ENCODE peak calls at places on chromosomes 6 and 20, in seven cellular contexts. Z is astrocyte of the spinal cord, U is coronary artery, O is OCI-LY7, W is astrocyte of the cerebellum, M is vagina, S is uterus. R is an unnamed sample.

GRCh38 chr6:128417698-128418097 is 102.7 kb downstream of the PTPRK start:
- DNase-seq in M (no peak), O (no peak), W (no peak), Z (no peak), U (no peak), S (no peak), R (peak)

GRCh38 chr6:133641111-133641510 is 247.8 kb upstream of the TCF21 start:
- DNase-seq in S (no peak), U (no peak), M (no peak), O (no peak), Z (no peak), W (no peak), R (no peak)

GRCh38 chr6:5094327-5094726 is 9.2 kb downstream of the PPP1R3G start:
- DNase-seq in O (no peak), U (no peak), W (peak), M (no peak), Z (peak), S (no peak), R (peak)

GRCh38 chr20:46512943-46513844 is at the start of gene ZNF334:
- DNase-seq in Z (peak), O (no peak), M (no peak), S (peak), U (no peak), W (no peak), R (peak)

GRCh38 chr6:17729223-17730077 is 22.7 kb upstream of the NUP153 start:
- DNase-seq in Z (no peak), O (no peak), S (no peak), M (no peak), U (no peak), W (no peak), R (peak)

GRCh38 chr20:57450419-57450818 is 59.2 kb downstream of the RBM38 start:
- DNase-seq in O (peak), Z (no peak), W (no peak), S (peak), U (peak), M (no peak), R (peak)

GRCh38 chr6:30159988-30160387 is 1.0 kb downstream of the TRIM10 start:
- DNase-seq in S (no peak), Z (no peak), U (no peak), M (no peak), W (no peak), O (no peak), R (no peak)

GRCh38 chr20:5191829-5192569 is 65.2 kb downstream of the CDS2 start:
- DNase-seq in W (peak), U (no peak), O (peak), M (no peak), S (peak), Z (peak), R (peak)

GRCh38 chr6:42281570-42281969 is 63.9 kb upstream of the MRPS10 start:
- DNase-seq in W (no peak), Z (no peak), M (no peak), U (no peak), O (no peak), S (no peak), R (no peak)

GRCh38 chr6:111658445-111659154 is 52.9 kb upstream of the TRAF3IP2 start:
- DNase-seq in Z (peak), M (peak), U (no peak), O (no peak), W (peak), S (peak), R (peak)

GRCh38 chr6:19472168-19472567 is 365.0 kb upstream of the ID4 start:
- DNase-seq in Z (peak), O (no peak), S (no peak), M (no peak), U (no peak), W (peak), R (peak)

GRCh38 chr20:60224914-60225313 is 266.7 kb downstream of the CDH26 start:
- DNase-seq in O (peak), U (no peak), S (no peak), M (no peak), Z (no peak), W (no peak), R (peak)

GRCh38 chr20:44399446-44399845 is 43.9 kb downstream of the HNF4A start:
- DNase-seq in U (no peak), W (no peak), M (no peak), O (no peak), S (no peak), Z (no peak), R (no peak)

GRCh38 chr6:68071740-68072139 is 563.3 kb upstream of the ADGRB3 start:
- DNase-seq in U (no peak), S (no peak), O (no peak), M (no peak), Z (no peak), W (no peak), R (peak)

GRCh38 chr6:55943329-55943728 is 67.9 kb upstream of the BMP5 start:
- DNase-seq in M (no peak), U (no peak), Z (peak), W (peak), S (no peak), O (no peak), R (peak)
- TF ChIP-seq CTCF in M (no peak), U (no peak), Z (no peak), W (no peak), S (no peak), O (no peak), R (no peak)

GRCh38 chr20:63642518-63643247 is 10.5 kb downstream of the STMN3 start:
- DNase-seq in U (no peak), W (no peak), M (no peak), S (no peak), O (peak), Z (no peak), R (no peak)

GRCh38 chr20:63645218-63645617 is 8.0 kb downstream of the STMN3 start:
- DNase-seq in S (no peak), O (no peak), M (no peak), U (no peak), Z (no peak), W (no peak), R (no peak)

GRCh38 chr20:63643499-63643898 is 9.7 kb downstream of the STMN3 start:
- DNase-seq in O (no peak), M (no peak), U (no peak), W (no peak), Z (no peak), S (no peak), R (no peak)

GRCh38 chr20:63641792-63642517 is 11.3 kb downstream of the STMN3 start:
- DNase-seq in S (peak), Z (peak), W (no peak), M (no peak), O (peak), U (peak), R (peak)

GRCh38 chr20:63643966-63644365 is 9.3 kb downstream of the STMN3 start:
- DNase-seq in M (no peak), W (no peak), S (no peak), U (no peak), O (no peak), Z (no peak), R (no peak)
- H3K4me3 ChIP-seq in M (no peak), W (no peak), S (no peak), U (no peak), O (no peak), Z (no peak), R (no peak)

GRCh38 chr6:44805239-44805849 is 417.8 kb downstream of the CDC5L start:
- DNase-seq in O (no peak), M (no peak), U (no peak), Z (peak), W (peak), S (no peak), R (peak)
- TF ChIP-seq CTCF in O (no peak), M (no peak), U (no peak), Z (no peak), W (no peak), S (no peak), R (no peak)

DNA sequence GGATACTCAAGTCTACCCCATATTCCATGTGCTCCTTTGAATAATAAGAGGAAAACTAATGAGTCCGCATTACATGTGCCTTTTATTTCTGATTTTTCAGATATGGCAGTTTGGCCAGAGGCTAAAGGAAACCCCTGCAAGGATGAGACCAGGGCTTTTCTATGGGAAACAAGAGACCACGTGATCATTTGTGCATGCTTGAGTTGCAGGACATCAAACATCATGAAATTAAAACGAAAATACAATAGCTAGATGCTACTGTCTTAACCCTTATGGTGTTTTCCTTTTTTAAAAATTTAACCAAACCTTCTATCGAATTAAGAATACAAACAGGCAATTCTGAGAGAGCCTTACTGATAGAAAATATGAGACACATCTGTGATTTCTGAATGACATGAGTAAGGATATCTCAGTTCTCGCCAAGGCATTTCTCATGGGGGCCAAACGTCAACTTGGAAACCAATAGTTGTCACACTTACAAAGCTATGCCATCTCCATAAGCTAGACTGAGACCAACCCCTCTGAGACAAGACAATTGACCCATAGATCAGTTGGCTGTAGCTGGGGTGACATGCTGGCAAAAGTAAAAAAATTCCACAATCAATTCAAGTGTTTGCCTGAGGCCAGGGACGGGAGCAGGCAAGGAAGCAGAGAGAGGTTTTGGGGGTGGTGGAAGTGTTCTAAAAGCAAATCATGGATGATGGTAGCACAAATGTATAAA is 52.8 kb downstream of the RIPOR2 start:
- DNase-seq in W (no peak), S (no peak), Z (no peak), U (no peak), M (no peak), O (no peak), R (no peak)
- H3K4me3 ChIP-seq in W (no peak), S (no peak), Z (no peak), U (no peak), M (no peak), O (peak), R (no peak)

DNA sequence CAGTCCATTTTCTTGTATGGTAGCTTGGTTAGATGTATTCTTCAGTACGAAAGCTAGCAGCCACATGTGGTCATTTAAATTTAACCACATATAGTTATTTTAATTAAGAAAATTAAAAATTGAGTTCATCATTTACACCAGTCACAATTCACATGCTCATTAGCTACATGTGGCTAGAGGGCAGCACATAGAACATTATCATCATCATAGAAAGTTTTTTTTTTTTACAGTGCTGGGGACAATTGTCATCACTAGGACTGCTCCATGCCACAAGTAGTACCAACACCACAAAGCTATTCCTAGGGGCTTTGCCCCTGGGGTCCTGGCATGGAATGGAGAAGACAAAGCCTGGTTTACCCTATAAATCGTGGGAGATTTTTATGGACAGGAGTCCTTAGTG is 30.5 kb downstream of the PLCB4 start:
- DNase-seq in S (no peak), M (no peak), Z (no peak), O (no peak), W (no peak), U (no peak), R (no peak)
- TF ChIP-seq CTCF in S (no peak), M (no peak), Z (no peak), O (peak), W (no peak), U (no peak), R (no peak)